ENCODE peak calls at places on chromosomes 6 and 20, in nine cellular contexts. One of them, this sample, is unnamed.
A peak's percentile ranks its signal among the peaks of the same experiment; 100 is the strongest.

GRCh38 chr6:10310826-10311225 is 104.0 kb downstream of the TFAP2A start:
- DNase-seq in retinal pigment epithelial cell: no peak
- DNase-seq in CD8-positive, alpha-beta T cell: no peak
- DNase-seq in MCF 10A: peak; percentile 56
- DNase-seq in left ventricle myocardium inferior: no peak
- DNase-seq in PC-9: peak; percentile 88
- DNase-seq in cardiac fibroblast: no peak
- DNase-seq in kidney: no peak
- DNase-seq in lower lobe of right lung: no peak
- DNase-seq in this sample: peak; percentile 32

GRCh38 chr6:118739976-118740771 is 88.8 kb upstream of the CEP85L start:
- DNase-seq in retinal pigment epithelial cell: no peak
- DNase-seq in CD8-positive, alpha-beta T cell: no peak
- DNase-seq in MCF 10A: no peak
- DNase-seq in left ventricle myocardium inferior: no peak
- DNase-seq in PC-9: peak; percentile 74
- DNase-seq in cardiac fibroblast: peak; percentile 44
- DNase-seq in kidney: no peak
- DNase-seq in lower lobe of right lung: no peak
- DNase-seq in this sample: peak; percentile 26

GRCh38 chr6:34284563-34285545 is 36.0 kb upstream of the SMIM29 start:
- DNase-seq in retinal pigment epithelial cell: no peak
- DNase-seq in CD8-positive, alpha-beta T cell: no peak
- DNase-seq in MCF 10A: peak; percentile 18
- DNase-seq in left ventricle myocardium inferior: peak; percentile 70
- DNase-seq in PC-9: no peak
- DNase-seq in cardiac fibroblast: peak; percentile 88
- DNase-seq in kidney: peak; percentile 85
- DNase-seq in lower lobe of right lung: peak; percentile 76
- DNase-seq in this sample: no peak

GRCh38 chr20:57040461-57040860 is 226.0 kb downstream of the BMP7 start:
- DNase-seq in retinal pigment epithelial cell: no peak
- DNase-seq in CD8-positive, alpha-beta T cell: no peak
- DNase-seq in MCF 10A: no peak
- DNase-seq in left ventricle myocardium inferior: no peak
- DNase-seq in PC-9: no peak
- DNase-seq in cardiac fibroblast: no peak
- DNase-seq in kidney: no peak
- DNase-seq in lower lobe of right lung: no peak
- DNase-seq in this sample: no peak

GRCh38 chr20:23331951-23332350 is 18.6 kb upstream of the NXT1 start:
- DNase-seq in retinal pigment epithelial cell: no peak
- DNase-seq in CD8-positive, alpha-beta T cell: no peak
- DNase-seq in MCF 10A: no peak
- DNase-seq in left ventricle myocardium inferior: no peak
- DNase-seq in PC-9: no peak
- DNase-seq in cardiac fibroblast: peak; percentile 28
- DNase-seq in kidney: no peak
- DNase-seq in lower lobe of right lung: no peak
- DNase-seq in this sample: no peak

GRCh38 chr6:151702851-151703629 is 104.4 kb upstream of the ESR1 start:
- DNase-seq in retinal pigment epithelial cell: no peak
- DNase-seq in CD8-positive, alpha-beta T cell: no peak
- DNase-seq in MCF 10A: no peak
- DNase-seq in left ventricle myocardium inferior: no peak
- DNase-seq in PC-9: peak; percentile 70
- DNase-seq in cardiac fibroblast: no peak
- DNase-seq in kidney: no peak
- DNase-seq in lower lobe of right lung: no peak
- DNase-seq in this sample: peak; percentile 15

GRCh38 chr20:50280851-50281655 is 90.4 kb downstream of the CEBPB start:
- DNase-seq in retinal pigment epithelial cell: no peak
- DNase-seq in CD8-positive, alpha-beta T cell: no peak
- DNase-seq in MCF 10A: no peak
- DNase-seq in left ventricle myocardium inferior: no peak
- DNase-seq in PC-9: no peak
- DNase-seq in cardiac fibroblast: no peak
- DNase-seq in kidney: peak; percentile 37
- DNase-seq in lower lobe of right lung: no peak
- DNase-seq in this sample: no peak

GRCh38 chr6:157579467-157580031 is 198.6 kb downstream of the ZDHHC14 start:
- DNase-seq in retinal pigment epithelial cell: no peak
- DNase-seq in CD8-positive, alpha-beta T cell: no peak
- DNase-seq in MCF 10A: no peak
- DNase-seq in left ventricle myocardium inferior: no peak
- DNase-seq in PC-9: peak; percentile 78
- DNase-seq in cardiac fibroblast: no peak
- DNase-seq in kidney: no peak
- DNase-seq in lower lobe of right lung: no peak
- DNase-seq in this sample: peak; percentile 40

GRCh38 chr6:142341855-142342330 is 40.1 kb downstream of the ADGRG6 start:
- DNase-seq in retinal pigment epithelial cell: no peak
- DNase-seq in CD8-positive, alpha-beta T cell: no peak
- DNase-seq in MCF 10A: no peak
- DNase-seq in left ventricle myocardium inferior: no peak
- DNase-seq in PC-9: no peak
- DNase-seq in cardiac fibroblast: no peak
- DNase-seq in kidney: no peak
- DNase-seq in lower lobe of right lung: no peak
- DNase-seq in this sample: no peak

GRCh38 chr6:15359335-15359862 is 113.5 kb downstream of the JARID2 start:
- DNase-seq in retinal pigment epithelial cell: no peak
- DNase-seq in CD8-positive, alpha-beta T cell: no peak
- DNase-seq in MCF 10A: no peak
- DNase-seq in left ventricle myocardium inferior: no peak
- DNase-seq in PC-9: no peak
- DNase-seq in cardiac fibroblast: peak; percentile 39
- DNase-seq in kidney: no peak
- DNase-seq in lower lobe of right lung: no peak
- DNase-seq in this sample: no peak

GRCh38 chr6:21384211-21384610 is 209.3 kb upstream of the SOX4 start:
- DNase-seq in retinal pigment epithelial cell: no peak
- DNase-seq in CD8-positive, alpha-beta T cell: no peak
- DNase-seq in MCF 10A: peak; percentile 23
- DNase-seq in left ventricle myocardium inferior: no peak
- DNase-seq in PC-9: peak; percentile 62
- DNase-seq in cardiac fibroblast: no peak
- DNase-seq in kidney: no peak
- DNase-seq in lower lobe of right lung: no peak
- DNase-seq in this sample: no peak

GRCh38 chr6:80769101-80769500 is 662.6 kb downstream of the BCKDHB start:
- DNase-seq in retinal pigment epithelial cell: peak; percentile 62
- DNase-seq in CD8-positive, alpha-beta T cell: no peak
- DNase-seq in MCF 10A: no peak
- DNase-seq in left ventricle myocardium inferior: no peak
- DNase-seq in PC-9: no peak
- DNase-seq in cardiac fibroblast: peak; percentile 71
- DNase-seq in kidney: no peak
- DNase-seq in lower lobe of right lung: no peak
- DNase-seq in this sample: no peak

GRCh38 chr6:73585566-73586415 is 65.0 kb upstream of the EEF1A1 start:
- DNase-seq in retinal pigment epithelial cell: no peak
- DNase-seq in CD8-positive, alpha-beta T cell: peak; percentile 35
- DNase-seq in MCF 10A: peak; percentile 79
- DNase-seq in left ventricle myocardium inferior: no peak
- DNase-seq in PC-9: peak; percentile 88
- DNase-seq in cardiac fibroblast: peak; percentile 87
- DNase-seq in kidney: no peak
- DNase-seq in lower lobe of right lung: no peak
- DNase-seq in this sample: peak; percentile 51

GRCh38 chr6:81985191-81985590 is 232.7 kb upstream of the TENT5A start:
- DNase-seq in retinal pigment epithelial cell: no peak
- DNase-seq in CD8-positive, alpha-beta T cell: no peak
- DNase-seq in MCF 10A: no peak
- DNase-seq in left ventricle myocardium inferior: no peak
- DNase-seq in PC-9: no peak
- DNase-seq in cardiac fibroblast: no peak
- DNase-seq in kidney: no peak
- DNase-seq in lower lobe of right lung: no peak
- DNase-seq in this sample: no peak

GRCh38 chr20:9348316-9348715 is 166.1 kb upstream of the LAMP5 start:
- DNase-seq in retinal pigment epithelial cell: no peak
- DNase-seq in CD8-positive, alpha-beta T cell: no peak
- DNase-seq in MCF 10A: no peak
- DNase-seq in left ventricle myocardium inferior: no peak
- DNase-seq in PC-9: no peak
- DNase-seq in cardiac fibroblast: no peak
- DNase-seq in kidney: no peak
- DNase-seq in lower lobe of right lung: no peak
- DNase-seq in this sample: no peak
- TF ChIP-seq CTCF in retinal pigment epithelial cell: no peak
- TF ChIP-seq CTCF in CD8-positive, alpha-beta T cell: no peak
- TF ChIP-seq CTCF in MCF 10A: no peak
- TF ChIP-seq CTCF in left ventricle myocardium inferior: no peak
- TF ChIP-seq CTCF in PC-9: no peak
- TF ChIP-seq CTCF in cardiac fibroblast: no peak
- TF ChIP-seq CTCF in kidney: no peak
- TF ChIP-seq CTCF in lower lobe of right lung: no peak
- TF ChIP-seq CTCF in this sample: no peak

GRCh38 chr6:136410201-136411027 is 120.8 kb upstream of the BCLAF1 start:
- DNase-seq in retinal pigment epithelial cell: no peak
- DNase-seq in CD8-positive, alpha-beta T cell: no peak
- DNase-seq in MCF 10A: no peak
- DNase-seq in left ventricle myocardium inferior: no peak
- DNase-seq in PC-9: no peak
- DNase-seq in cardiac fibroblast: no peak
- DNase-seq in kidney: no peak
- DNase-seq in lower lobe of right lung: no peak
- DNase-seq in this sample: no peak
- TF ChIP-seq CTCF in retinal pigment epithelial cell: no peak
- TF ChIP-seq CTCF in CD8-positive, alpha-beta T cell: no peak
- TF ChIP-seq CTCF in MCF 10A: no peak
- TF ChIP-seq CTCF in left ventricle myocardium inferior: no peak
- TF ChIP-seq CTCF in PC-9: no peak
- TF ChIP-seq CTCF in cardiac fibroblast: no peak
- TF ChIP-seq CTCF in kidney: no peak
- TF ChIP-seq CTCF in lower lobe of right lung: no peak
- TF ChIP-seq CTCF in this sample: no peak

DNA sequence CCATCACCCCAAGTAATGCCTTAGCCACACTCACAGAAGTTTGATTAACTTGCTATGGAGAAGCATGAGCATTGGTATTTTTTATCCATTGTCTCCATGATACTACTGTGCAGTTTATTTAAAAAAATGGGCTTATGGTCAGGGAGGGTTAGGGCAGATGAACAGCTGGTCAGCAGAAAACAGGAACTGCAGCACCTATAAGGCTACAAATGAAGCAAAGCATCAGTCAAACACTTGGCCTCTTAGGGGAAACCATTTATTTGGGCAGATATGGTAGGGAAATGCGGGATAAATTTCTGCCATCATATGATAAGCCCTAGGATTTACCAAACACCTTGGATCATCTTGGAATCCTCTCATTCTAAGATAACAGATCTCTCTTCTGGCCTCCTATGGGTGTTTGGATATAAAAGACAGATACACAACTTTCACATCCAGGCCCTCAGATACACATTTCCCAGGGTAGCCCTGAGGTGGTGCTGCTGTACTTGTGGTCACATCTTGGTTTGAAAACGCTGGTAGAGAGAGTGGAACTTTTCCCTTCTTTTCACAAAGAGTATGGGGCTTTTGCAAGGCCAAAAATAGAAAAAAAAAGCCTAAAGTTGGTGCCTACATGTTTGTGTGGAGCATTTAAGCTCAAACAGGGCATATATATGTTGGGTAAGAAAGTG is 42.8 kb upstream of the AHI1 start:
- DNase-seq in retinal pigment epithelial cell: no peak
- DNase-seq in CD8-positive, alpha-beta T cell: no peak
- DNase-seq in MCF 10A: peak; percentile 29
- DNase-seq in left ventricle myocardium inferior: no peak
- DNase-seq in PC-9: no peak
- DNase-seq in cardiac fibroblast: peak; percentile 64
- DNase-seq in kidney: no peak
- DNase-seq in lower lobe of right lung: no peak
- DNase-seq in this sample: no peak
- TF ChIP-seq CTCF in retinal pigment epithelial cell: no peak
- TF ChIP-seq CTCF in CD8-positive, alpha-beta T cell: no peak
- TF ChIP-seq CTCF in MCF 10A: no peak
- TF ChIP-seq CTCF in left ventricle myocardium inferior: peak; percentile 51
- TF ChIP-seq CTCF in PC-9: no peak
- TF ChIP-seq CTCF in cardiac fibroblast: peak; percentile 47
- TF ChIP-seq CTCF in kidney: peak; percentile 17
- TF ChIP-seq CTCF in lower lobe of right lung: no peak
- TF ChIP-seq CTCF in this sample: no peak

GRCh38 chr20:59405226-59405815 is 104.9 kb downstream of the EDN3 start:
- DNase-seq in retinal pigment epithelial cell: no peak
- DNase-seq in CD8-positive, alpha-beta T cell: no peak
- DNase-seq in MCF 10A: no peak
- DNase-seq in left ventricle myocardium inferior: no peak
- DNase-seq in PC-9: no peak
- DNase-seq in cardiac fibroblast: no peak
- DNase-seq in kidney: no peak
- DNase-seq in lower lobe of right lung: no peak
- DNase-seq in this sample: no peak

GRCh38 chr20:59402697-59403096 is 102.3 kb downstream of the EDN3 start:
- DNase-seq in retinal pigment epithelial cell: no peak
- DNase-seq in CD8-positive, alpha-beta T cell: no peak
- DNase-seq in MCF 10A: no peak
- DNase-seq in left ventricle myocardium inferior: no peak
- DNase-seq in PC-9: no peak
- DNase-seq in cardiac fibroblast: no peak
- DNase-seq in kidney: no peak
- DNase-seq in lower lobe of right lung: no peak
- DNase-seq in this sample: no peak

GRCh38 chr20:59403261-59403961 is 103.0 kb downstream of the EDN3 start:
- DNase-seq in retinal pigment epithelial cell: no peak
- DNase-seq in CD8-positive, alpha-beta T cell: peak; percentile 73
- DNase-seq in MCF 10A: peak; percentile 26
- DNase-seq in left ventricle myocardium inferior: peak; percentile 36
- DNase-seq in PC-9: no peak
- DNase-seq in cardiac fibroblast: no peak
- DNase-seq in kidney: no peak
- DNase-seq in lower lobe of right lung: peak; percentile 55
- DNase-seq in this sample: no peak

GRCh38 chr20:59404749-59405148 is 104.3 kb downstream of the EDN3 start:
- DNase-seq in retinal pigment epithelial cell: no peak
- DNase-seq in CD8-positive, alpha-beta T cell: no peak
- DNase-seq in MCF 10A: no peak
- DNase-seq in left ventricle myocardium inferior: no peak
- DNase-seq in PC-9: no peak
- DNase-seq in cardiac fibroblast: no peak
- DNase-seq in kidney: no peak
- DNase-seq in lower lobe of right lung: no peak
- DNase-seq in this sample: no peak

GRCh38 chr20:59403962-59404314 is 103.5 kb downstream of the EDN3 start:
- DNase-seq in retinal pigment epithelial cell: no peak
- DNase-seq in CD8-positive, alpha-beta T cell: no peak
- DNase-seq in MCF 10A: no peak
- DNase-seq in left ventricle myocardium inferior: no peak
- DNase-seq in PC-9: no peak
- DNase-seq in cardiac fibroblast: no peak
- DNase-seq in kidney: no peak
- DNase-seq in lower lobe of right lung: no peak
- DNase-seq in this sample: no peak
- TF ChIP-seq CTCF in retinal pigment epithelial cell: no peak
- TF ChIP-seq CTCF in CD8-positive, alpha-beta T cell: peak; percentile 31
- TF ChIP-seq CTCF in MCF 10A: no peak
- TF ChIP-seq CTCF in left ventricle myocardium inferior: peak; percentile 9
- TF ChIP-seq CTCF in PC-9: peak; percentile 39
- TF ChIP-seq CTCF in cardiac fibroblast: no peak
- TF ChIP-seq CTCF in kidney: no peak
- TF ChIP-seq CTCF in lower lobe of right lung: peak; percentile 2
- TF ChIP-seq CTCF in this sample: no peak